ENCODE peak calls at places on chromosomes 7 and 10, in eight cellular contexts. L is AG04449, Y is PC-3, J is AG09309, C is Caco-2, R is type B pancreatic cell, E is HFF-Myc, T is heart right ventricle. K is an unnamed sample.

GRCh38 chr10:24180891-24181290 is 28.0 kb upstream of the KIAA1217 start:
- DNase-seq in L (no peak), Y (no peak), J (no peak), C (no peak), R (no peak), E (no peak), T (no peak), K (no peak)

GRCh38 chr10:131875501-131875900 is 25.3 kb upstream of the PPP2R2D start:
- DNase-seq in L (no peak), Y (no peak), J (no peak), C (peak), R (no peak), E (no peak), T (no peak), K (no peak)

GRCh38 chr7:48636391-48637015 is 287.8 kb upstream of the CDC14C start:
- DNase-seq in L (no peak), Y (peak), J (no peak), C (no peak), R (no peak), E (no peak), T (peak), K (no peak)

GRCh38 chr10:605632-606325 is 83.7 kb downstream of the DIP2C start:
- DNase-seq in L (no peak), Y (no peak), J (no peak), C (no peak), R (no peak), E (no peak), T (no peak), K (no peak)

GRCh38 chr10:69963178-69963834 is 89.3 kb upstream of the MACROH2A2 start:
- DNase-seq in L (no peak), Y (no peak), J (no peak), C (no peak), R (peak), E (no peak), T (no peak), K (no peak)

GRCh38 chr7:110003827-110004226 is 1087.1 kb upstream of the LRRN3 start:
- DNase-seq in L (no peak), Y (no peak), J (no peak), C (no peak), R (no peak), E (no peak), T (no peak), K (no peak)

GRCh38 chr7:11533229-11533820 is 298.7 kb downstream of the THSD7A start:
- DNase-seq in L (no peak), Y (no peak), J (no peak), C (no peak), R (no peak), E (no peak), T (no peak), K (no peak)

GRCh38 chr7:137999496-138000080 is 2.3 kb downstream of the CREB3L2 start:
- DNase-seq in L (no peak), Y (no peak), J (no peak), C (no peak), R (no peak), E (no peak), T (no peak), K (no peak)

GRCh38 chr7:80699030-80699638 is 60.7 kb downstream of the CD36 start:
- DNase-seq in L (no peak), Y (peak), J (no peak), C (no peak), R (no peak), E (peak), T (no peak), K (peak)

GRCh38 chr7:112286294-112287086 is 80.0 kb downstream of the ZNF277 start:
- DNase-seq in L (no peak), Y (no peak), J (no peak), C (no peak), R (no peak), E (no peak), T (no peak), K (no peak)

GRCh38 chr10:14879055-14879800 is 562 bp downstream of the SUV39H2 start:
- DNase-seq in L (no peak), Y (no peak), J (no peak), C (no peak), R (no peak), E (no peak), T (peak), K (no peak)

GRCh38 chr10:72612203-72612826 is 13.6 kb downstream of the MICU1 start:
- DNase-seq in L (no peak), Y (peak), J (no peak), C (no peak), R (no peak), E (no peak), T (peak), K (no peak)

GRCh38 chr7:47301078-47301477 is 280.8 kb downstream of the TNS3 start:
- DNase-seq in L (no peak), Y (no peak), J (no peak), C (no peak), R (no peak), E (no peak), T (no peak), K (no peak)

GRCh38 chr7:158328376-158329013 is 259.1 kb downstream of the PTPRN2 start:
- DNase-seq in L (no peak), Y (no peak), J (no peak), C (no peak), R (no peak), E (no peak), T (no peak), K (no peak)

GRCh38 chr10:97895915-97896314 is 46.3 kb downstream of the GOLGA7B start:
- DNase-seq in L (no peak), Y (no peak), J (no peak), C (no peak), R (no peak), E (no peak), T (peak), K (no peak)

GRCh38 chr7:43873300-43873699 is 4.0 kb upstream of the MRPS24 start:
- DNase-seq in L (no peak), Y (peak), J (peak), C (no peak), R (no peak), E (peak), T (no peak), K (peak)

GRCh38 chr7:38878694-38879457 is 30.1 kb downstream of the VPS41 start:
- DNase-seq in L (no peak), Y (no peak), J (no peak), C (no peak), R (no peak), E (no peak), T (no peak), K (no peak)

GRCh38 chr7:38880035-38880434 is 29.0 kb downstream of the VPS41 start:
- DNase-seq in L (no peak), Y (no peak), J (no peak), C (no peak), R (no peak), E (no peak), T (no peak), K (no peak)

GRCh38 chr7:38881947-38882684 is 26.9 kb downstream of the VPS41 start:
- DNase-seq in L (no peak), Y (no peak), J (no peak), C (no peak), R (no peak), E (no peak), T (no peak), K (no peak)

GRCh38 chr7:38880454-38880853 is 28.5 kb downstream of the VPS41 start:
- DNase-seq in L (no peak), Y (no peak), J (no peak), C (no peak), R (no peak), E (no peak), T (no peak), K (no peak)

DNA sequence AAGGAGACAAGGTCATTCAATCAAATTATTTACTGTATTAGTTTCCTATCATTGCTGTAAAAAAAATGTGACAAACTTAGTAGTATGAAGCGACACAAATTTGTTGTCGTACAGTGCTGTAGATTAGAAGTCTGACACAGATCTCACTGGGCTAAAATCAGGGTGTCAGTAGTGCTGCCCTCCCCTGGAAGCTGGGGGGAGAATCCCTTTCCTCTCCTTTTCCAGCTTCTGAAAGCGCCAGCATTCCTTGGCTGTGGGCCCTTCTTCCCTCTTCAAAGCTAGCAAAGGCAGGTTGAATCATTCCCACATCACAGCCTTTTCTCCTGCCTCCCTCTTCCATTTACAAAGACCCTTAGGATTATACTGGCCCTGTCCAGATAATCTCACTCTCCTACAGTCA is 28.0 kb downstream of the VPS41 start:
- DNase-seq in L (no peak), Y (no peak), J (no peak), C (no peak), R (no peak), E (no peak), T (no peak), K (no peak)
- TF ChIP-seq CTCF in L (no peak), Y (peak), J (no peak), C (no peak), R (no peak), E (no peak), T (no peak), K (no peak)

GRCh38 chr7:45617166-45617565 is 43.0 kb downstream of the ADCY1 start:
- DNase-seq in L (no peak), Y (no peak), J (no peak), C (no peak), R (no peak), E (no peak), T (no peak), K (no peak)
- TF ChIP-seq CTCF in L (no peak), Y (peak), J (no peak), C (no peak), R (no peak), E (no peak), T (no peak), K (peak)

GRCh38 chr7:151060113-151060415 is 675 bp downstream of the SLC4A2 start:
- DNase-seq in L (no peak), Y (no peak), J (no peak), C (no peak), R (no peak), E (no peak), T (no peak), K (no peak)
- TF ChIP-seq CTCF in L (no peak), Y (no peak), J (no peak), C (no peak), R (peak), E (no peak), T (no peak), K (peak)

GRCh38 chr10:21534611-21535493 is 820 bp downstream of the MLLT10 start:
- DNase-seq in L (no peak), Y (peak), J (no peak), C (peak), R (peak), E (no peak), T (peak), K (peak)
- TF ChIP-seq CTCF in L (no peak), Y (no peak), J (no peak), C (no peak), R (no peak), E (no peak), T (no peak), K (no peak)

GRCh38 chr7:34761627-34762026 is 103.6 kb downstream of the NPSR1 start:
- DNase-seq in L (no peak), Y (no peak), J (no peak), C (no peak), R (no peak), E (no peak), T (no peak), K (no peak)

GRCh38 chr7:34757570-34758110 is 99.6 kb downstream of the NPSR1 start:
- DNase-seq in L (no peak), Y (no peak), J (no peak), C (no peak), R (no peak), E (no peak), T (no peak), K (no peak)

GRCh38 chr7:34760271-34760670 is 102.3 kb downstream of the NPSR1 start:
- DNase-seq in L (no peak), Y (no peak), J (no peak), C (no peak), R (no peak), E (no peak), T (no peak), K (no peak)

GRCh38 chr7:34758111-34758601 is 100.1 kb downstream of the NPSR1 start:
- DNase-seq in L (no peak), Y (no peak), J (no peak), C (no peak), R (no peak), E (no peak), T (no peak), K (no peak)

DNA sequence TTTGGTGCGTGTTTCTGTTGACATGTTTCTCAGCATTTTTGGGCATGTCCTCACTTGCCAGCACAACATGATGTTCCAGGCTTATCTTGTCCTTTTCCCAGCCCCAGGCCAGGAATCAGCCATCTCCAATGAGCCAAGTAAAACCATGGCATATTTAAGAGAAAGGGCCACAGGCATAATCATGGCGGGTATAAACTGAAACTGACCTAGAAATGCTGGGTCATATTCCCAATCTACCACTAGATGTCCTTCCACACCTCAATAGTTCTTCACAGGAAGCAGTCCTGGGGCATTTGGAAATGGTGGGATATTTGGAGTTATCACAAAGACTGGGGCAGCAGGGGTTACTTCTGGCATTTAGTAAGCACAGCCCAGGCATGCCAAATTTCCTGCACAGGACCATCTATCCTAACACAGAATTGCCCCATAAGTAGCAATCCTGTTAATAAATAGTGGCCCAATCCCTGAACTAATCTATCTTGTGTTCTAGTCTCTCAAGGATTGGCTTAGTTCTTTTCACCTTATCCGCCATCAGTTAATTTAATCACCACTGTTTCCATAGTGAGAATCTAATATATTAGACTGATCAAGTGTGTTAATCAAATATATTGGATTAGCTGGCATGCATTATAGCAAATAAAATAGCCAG is 101.6 kb downstream of the NPSR1 start:
- DNase-seq in L (no peak), Y (peak), J (peak), C (no peak), R (no peak), E (peak), T (no peak), K (no peak)
- TF ChIP-seq CTCF in L (peak), Y (peak), J (peak), C (peak), R (peak), E (peak), T (peak), K (peak)

GRCh38 chr10:8052970-8053445 is 1.5 kb upstream of the GATA3 start:
- DNase-seq in L (no peak), Y (no peak), J (no peak), C (no peak), R (no peak), E (no peak), T (no peak), K (no peak)
- TF ChIP-seq CTCF in L (no peak), Y (peak), J (no peak), C (no peak), R (no peak), E (peak), T (no peak), K (peak)

DNA sequence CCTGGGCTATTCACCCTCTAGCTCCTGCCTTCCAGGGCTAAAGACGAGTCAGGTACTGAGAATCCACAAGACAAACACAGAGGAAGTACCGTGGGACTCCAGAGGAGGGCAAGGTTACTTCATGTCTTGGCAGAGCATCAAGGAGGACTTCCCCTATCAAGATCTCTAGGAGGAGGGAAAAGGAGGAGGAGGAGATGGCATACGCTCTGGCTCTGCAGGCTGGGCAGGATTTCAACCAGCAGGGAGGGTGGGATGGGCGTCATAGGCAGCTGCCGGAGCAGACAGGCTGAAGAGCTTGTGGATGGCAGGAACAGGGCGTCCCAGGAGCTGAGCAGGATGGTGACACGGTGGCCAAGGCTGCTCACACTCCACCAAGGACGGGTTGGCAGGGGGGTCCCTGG is 21.3 kb downstream of the MDH2 start:
- DNase-seq in L (peak), Y (peak), J (peak), C (peak), R (no peak), E (peak), T (peak), K (peak)
- TF ChIP-seq CTCF in L (peak), Y (peak), J (peak), C (no peak), R (peak), E (peak), T (peak), K (peak)

GRCh38 chr7:102220229-102220850 is 66.3 kb upstream of the SH2B2 start:
- DNase-seq in L (no peak), Y (no peak), J (no peak), C (no peak), R (no peak), E (no peak), T (no peak), K (no peak)
- TF ChIP-seq CTCF in L (no peak), Y (no peak), J (no peak), C (no peak), R (no peak), E (no peak), T (no peak), K (no peak)

GRCh38 chr7:40700653-40701475 is 566.1 kb downstream of the SUGCT start:
- DNase-seq in L (no peak), Y (no peak), J (peak), C (no peak), R (no peak), E (no peak), T (no peak), K (no peak)
- TF ChIP-seq CTCF in L (no peak), Y (peak), J (no peak), C (no peak), R (no peak), E (no peak), T (no peak), K (no peak)